ENCODE peak calls at places on chromosomes 4 and X, in four cellular contexts. B is AG20443, P is EL, R is left ventricle myocardium superior. Y is an unnamed sample.

GRCh38 chrX:53263597-53264094 is 17.7 kb downstream of the IQSEC2 start:
- DNase-seq in B (peak), P (peak), R (no peak), Y (peak)

GRCh38 chr4:185112104-185112503 is 31.0 kb upstream of the SLC25A4 start:
- DNase-seq in B (peak), P (peak), R (no peak), Y (peak)

GRCh38 chrX:33134164-33134563 is 77.2 kb downstream of the DMD start:
- DNase-seq in B (no peak), P (no peak), R (no peak), Y (no peak)

GRCh38 chr4:3348621-3349020 is 55.8 kb downstream of the RGS12 start:
- DNase-seq in B (no peak), P (no peak), R (no peak), Y (no peak)

GRCh38 chr4:12791536-12791935 is 692.6 kb downstream of the RAB28 start:
- DNase-seq in B (no peak), P (no peak), R (peak), Y (peak)

GRCh38 chr4:87409420-87409939 is 12.9 kb upstream of the NUDT9 start:
- DNase-seq in B (no peak), P (no peak), R (no peak), Y (no peak)

GRCh38 chr4:162952232-162952631 is 214.5 kb downstream of the NAF1 start:
- DNase-seq in B (no peak), P (peak), R (no peak), Y (peak)

GRCh38 chr4:7704625-7705024 is 235.0 kb downstream of the AFAP1 start:
- DNase-seq in B (no peak), P (no peak), R (no peak), Y (no peak)

GRCh38 chr4:54754394-54754793 is 96.6 kb downstream of the KIT start:
- DNase-seq in B (no peak), P (no peak), R (no peak), Y (no peak)

GRCh38 chr4:15793506-15794363 is 15.6 kb downstream of the CD38 start:
- DNase-seq in B (no peak), P (no peak), R (no peak), Y (no peak)

GRCh38 chr4:100742045-100742444 is 224.2 kb upstream of the EMCN start:
- DNase-seq in B (peak), P (peak), R (no peak), Y (peak)

GRCh38 chr4:102564399-102564921 is 63.3 kb downstream of the NFKB1 start:
- DNase-seq in B (peak), P (peak), R (no peak), Y (peak)

GRCh38 chr4:155853189-155853588 is 12.9 kb downstream of the ASIC5 start:
- DNase-seq in B (no peak), P (no peak), R (no peak), Y (no peak)

GRCh38 chr4:21986312-21986711 is 37.7 kb upstream of the KCNIP4 start:
- DNase-seq in B (no peak), P (no peak), R (no peak), Y (no peak)

Y was measured in astrocyte of the hippocampus.